ENCODE peak calls at places on chromosomes 12 and 14, in nine cellular contexts. Q, T, D, A, Y, S, J, C and G are unnamed samples.

GRCh38 chr14:24634158-24634557 is at the start of gene GZMB:
- DNase-seq in Q (no peak), T (no peak), D (no peak), A (no peak), Y (no peak), S (no peak), J (peak; percentile 73), C (peak; percentile 40), G (no peak)

GRCh38 chr14:53792909-53793308 is 163.7 kb downstream of the BMP4 start:
- DNase-seq in Q (no peak), T (no peak), D (no peak), A (no peak), Y (no peak), S (no peak), J (no peak), C (no peak), G (no peak)

GRCh38 chr14:76050797-76051392 is 65.3 kb downstream of the IFT43 start:
- DNase-seq in Q (peak; percentile 55), T (no peak), D (peak; percentile 61), A (peak; percentile 21), Y (no peak), S (peak; percentile 51), J (peak; percentile 76), C (peak; percentile 33), G (no peak)

GRCh38 chr12:48943221-48943620 is 14.1 kb downstream of the ARF3 start:
- DNase-seq in Q (no peak), T (no peak), D (no peak), A (no peak), Y (no peak), S (peak; percentile 11), J (no peak), C (no peak), G (no peak)

GRCh38 chr14:68978550-68978911 is 571 bp downstream of the ACTN1 start:
- DNase-seq in Q (peak; percentile 44), T (no peak), D (peak; percentile 84), A (no peak), Y (peak; percentile 90), S (peak; percentile 75), J (peak; percentile 69), C (peak; percentile 76), G (peak; percentile 73)

GRCh38 chr12:2052861-2053674 is at the start of gene CACNA1C:
- DNase-seq in Q (no peak), T (no peak), D (peak; percentile 50), A (no peak), Y (peak; percentile 82), S (peak; percentile 19), J (peak; percentile 51), C (peak; percentile 34), G (no peak)

GRCh38 chr12:42586268-42586667 is 3.3 kb downstream of the PRICKLE1 start:
- DNase-seq in Q (no peak), T (no peak), D (no peak), A (no peak), Y (no peak), S (no peak), J (no peak), C (no peak), G (no peak)

GRCh38 chr12:120239776-120240494 is 25.6 kb downstream of the PXN start:
- DNase-seq in Q (no peak), T (no peak), D (no peak), A (no peak), Y (no peak), S (peak; percentile 54), J (no peak), C (no peak), G (no peak)

GRCh38 chr14:98909251-98909944 is 362.6 kb downstream of the BCL11B start:
- DNase-seq in Q (peak; percentile 72), T (no peak), D (peak; percentile 13), A (no peak), Y (no peak), S (no peak), J (peak; percentile 74), C (no peak), G (no peak)

GRCh38 chr12:57766464-57767311 is at the start of gene CYP27B1:
- DNase-seq in Q (no peak), T (no peak), D (peak; percentile 37), A (no peak), Y (no peak), S (peak; percentile 91), J (peak; percentile 44), C (no peak), G (no peak)

GRCh38 chr12:2959508-2960431 is 573 bp downstream of the TEAD4 start:
- DNase-seq in Q (peak; percentile 68), T (no peak), D (peak; percentile 62), A (no peak), Y (peak; percentile 77), S (peak; percentile 68), J (no peak), C (peak; percentile 30), G (peak; percentile 57)

GRCh38 chr14:97218713-97219355 is 421.7 kb downstream of the VRK1 start:
- DNase-seq in Q (no peak), T (no peak), D (peak; percentile 6), A (no peak), Y (peak; percentile 80), S (peak; percentile 30), J (no peak), C (no peak), G (no peak)

GRCh38 chr12:1093166-1093751 is 102.2 kb downstream of the ERC1 start:
- DNase-seq in Q (peak; percentile 20), T (no peak), D (peak; percentile 16), A (no peak), Y (no peak), S (no peak), J (no peak), C (no peak), G (no peak)

GRCh38 chr12:40330180-40330579 is 105.4 kb downstream of the LRRK2 start:
- DNase-seq in Q (no peak), T (no peak), D (no peak), A (no peak), Y (no peak), S (no peak), J (no peak), C (no peak), G (no peak)

GRCh38 chr12:130954544-130954831 is 781 bp downstream of the ADGRD1 start:
- DNase-seq in Q (no peak), T (no peak), D (peak; percentile 60), A (no peak), Y (no peak), S (peak; percentile 73), J (peak; percentile 42), C (no peak), G (no peak)

GRCh38 chr12:8027856-8028255 is 4.7 kb upstream of the FOXJ2 start:
- DNase-seq in Q (no peak), T (no peak), D (no peak), A (no peak), Y (no peak), S (no peak), J (no peak), C (no peak), G (no peak)

GRCh38 chr14:94110552-94111181 is at the start of gene IFI27:
- DNase-seq in Q (no peak), T (no peak), D (peak; percentile 26), A (no peak), Y (no peak), S (no peak), J (peak; percentile 81), C (peak; percentile 79), G (no peak)

GRCh38 chr14:93905623-93906022 is 21.5 kb upstream of the FAM181A start:
- DNase-seq in Q (no peak), T (no peak), D (no peak), A (no peak), Y (no peak), S (no peak), J (no peak), C (no peak), G (no peak)

GRCh38 chr14:54567224-54567633 is 301 bp downstream of the SAMD4A start:
- DNase-seq in Q (no peak), T (no peak), D (no peak), A (no peak), Y (no peak), S (peak; percentile 56), J (no peak), C (peak; percentile 26), G (no peak)

DNA sequence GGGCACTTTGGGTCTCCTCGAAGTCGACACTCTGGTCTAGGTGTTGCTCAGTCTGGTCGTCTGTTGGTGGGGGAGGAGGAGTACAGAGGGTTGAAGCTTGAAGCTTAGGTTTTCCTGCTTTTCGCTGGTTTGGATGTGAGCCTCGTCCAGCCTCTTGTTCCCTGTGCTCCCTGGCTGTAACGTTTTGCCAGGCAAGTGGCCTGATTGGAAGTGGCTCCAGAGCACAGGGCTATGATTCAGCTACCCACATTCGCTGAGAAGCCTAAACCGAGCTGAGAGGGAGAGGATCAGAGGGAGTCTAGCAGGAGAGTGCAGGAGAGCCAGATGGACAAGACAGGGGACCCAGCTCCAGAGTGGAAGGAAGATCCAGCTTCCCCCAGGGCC is 6.1 kb downstream of the HOXC10 start:
- DNase-seq in Q (no peak), T (no peak), D (no peak), A (no peak), Y (no peak), S (no peak), J (no peak), C (no peak), G (no peak)
- TF ChIP-seq POLR2A in Q (no peak), T (no peak), D (no peak), A (no peak), Y (no peak), S (no peak), J (no peak), C (no peak), G (no peak)

GRCh38 chr12:115963030-115963480 is 314.4 kb downstream of the MED13L start:
- DNase-seq in Q (no peak), T (no peak), D (no peak), A (no peak), Y (no peak), S (no peak), J (no peak), C (no peak), G (no peak)
- H3K4me3 ChIP-seq in Q (no peak overlapping the region), T (no peak overlapping the region), D (no peak overlapping the region), A (no peak overlapping the region), Y (no peak overlapping the region), S (no peak overlapping the region), J (no peak overlapping the region), C (no peak overlapping the region), G (no peak overlapping the region)

DNA sequence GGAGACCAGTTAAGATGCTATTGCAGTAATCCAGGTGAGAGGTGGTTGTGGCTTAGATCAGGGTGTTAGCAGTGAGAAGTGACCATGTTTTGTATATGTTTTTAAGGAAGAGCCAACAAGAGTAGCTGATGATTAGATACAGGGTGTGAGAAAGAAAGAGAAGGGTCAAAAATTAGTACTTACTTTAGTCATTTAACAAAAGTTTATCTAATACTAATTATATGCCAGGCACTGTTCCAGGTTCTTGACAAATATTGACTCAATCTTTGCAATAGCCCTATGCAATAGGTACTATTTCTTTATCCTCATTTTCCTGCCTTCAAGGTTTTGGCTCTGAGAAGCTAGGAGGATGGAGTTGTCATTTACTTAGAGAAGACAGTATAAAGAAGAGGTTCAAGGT is 70.2 kb downstream of the SSPN start:
- DNase-seq in Q (no peak), T (no peak), D (no peak), A (no peak), Y (no peak), S (no peak), J (no peak), C (no peak), G (no peak)
- TF ChIP-seq POLR2A in Q (no peak), T (no peak), D (no peak), A (no peak), Y (no peak), S (no peak), J (no peak), C (no peak), G (no peak)

DNA sequence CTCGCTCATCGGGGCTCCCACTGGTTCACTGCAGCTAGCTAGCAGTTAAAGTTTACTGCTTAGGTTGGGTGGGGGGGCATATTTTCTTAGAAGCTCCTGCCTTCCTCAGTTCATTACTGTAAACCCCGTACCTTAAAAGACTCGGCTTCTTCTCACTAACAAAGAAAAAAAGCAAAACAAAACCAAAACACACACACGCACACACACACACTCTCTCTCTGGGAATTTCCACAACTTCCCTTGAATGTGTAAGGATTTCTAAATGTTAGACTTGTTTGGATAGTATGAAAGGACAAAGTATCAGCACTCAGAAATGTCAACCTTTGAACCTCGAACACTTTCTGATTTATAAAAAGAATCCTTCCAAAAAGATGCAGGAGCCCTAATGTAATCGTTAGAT is 927 bp downstream of the PTHLH start:
- DNase-seq in Q (no peak), T (no peak), D (no peak), A (no peak), Y (no peak), S (no peak), J (no peak), C (no peak), G (no peak)
- H3K4me3 ChIP-seq in Q (no peak overlapping the region), T (peak overlapping the region; percentile 77), D (no peak overlapping the region), A (no peak overlapping the region), Y (no peak overlapping the region), S (no peak overlapping the region), J (no peak overlapping the region), C (peak overlapping the region; percentile 67), G (no peak overlapping the region)